ENCODE peak calls at places on chromosome 22, in eight cellular contexts. F, W, G, V, A, C, K and N are unnamed samples.

GRCh38 chr22:24683671-24684070 is 80.7 kb downstream of the GGT1 start:
- DNase-seq in F (no peak), W (no peak), G (no peak), V (peak), A (no peak), C (no peak), K (no peak), N (no peak)

GRCh38 chr22:49132009-49132408 is 695.7 kb downstream of the BRD1 start:
- DNase-seq in F (no peak), W (peak), G (no peak), V (no peak), A (no peak), C (no peak), K (no peak), N (no peak)

GRCh38 chr22:48736593-48737460 is 1090.8 kb downstream of the BRD1 start:
- DNase-seq in F (no peak), W (no peak), G (no peak), V (no peak), A (no peak), C (no peak), K (no peak), N (no peak)

GRCh38 chr22:39743955-39744752 is 149.4 kb downstream of the ENTHD1 start:
- DNase-seq in F (no peak), W (no peak), G (no peak), V (no peak), A (no peak), C (no peak), K (no peak), N (no peak)

GRCh38 chr22:50064453-50064852 is 6.4 kb upstream of the TTLL8 start:
- DNase-seq in F (no peak), W (no peak), G (no peak), V (no peak), A (no peak), C (no peak), K (no peak), N (no peak)

GRCh38 chr22:19085233-19086043 is 36.8 kb downstream of the DGCR2 start:
- DNase-seq in F (no peak), W (no peak), G (no peak), V (peak), A (peak), C (peak), K (no peak), N (peak)

GRCh38 chr22:42800731-42801536 is 56.1 kb downstream of the ARFGAP3 start:
- DNase-seq in F (no peak), W (peak), G (no peak), V (no peak), A (no peak), C (no peak), K (peak), N (no peak)

GRCh38 chr22:16783930-16784354 is 41.3 kb downstream of the XKR3 start:
- DNase-seq in F (no peak), W (no peak), G (no peak), V (no peak), A (no peak), C (peak), K (no peak), N (peak)

GRCh38 chr22:17968126-17968525 is 56.2 kb downstream of the MICAL3 start:
- DNase-seq in F (no peak), W (peak), G (no peak), V (no peak), A (no peak), C (no peak), K (peak), N (no peak)

GRCh38 chr22:40210814-40211213 is 33.1 kb downstream of the TNRC6B start:
- DNase-seq in F (no peak), W (no peak), G (no peak), V (no peak), A (no peak), C (no peak), K (no peak), N (no peak)

GRCh38 chr22:40498454-40499186 is 128.2 kb downstream of the SGSM3 start:
- DNase-seq in F (peak), W (no peak), G (no peak), V (peak), A (peak), C (no peak), K (peak), N (no peak)

GRCh38 chr22:44398791-44399190 is 86.0 kb upstream of the SHISAL1 start:
- DNase-seq in F (no peak), W (no peak), G (no peak), V (no peak), A (no peak), C (no peak), K (no peak), N (no peak)

GRCh38 chr22:36462475-36462790 is 19.0 kb downstream of the TXN2 start:
- DNase-seq in F (no peak), W (no peak), G (no peak), V (no peak), A (no peak), C (no peak), K (no peak), N (no peak)

GRCh38 chr22:30923168-30923900 is 45.2 kb downstream of the MORC2 start:
- DNase-seq in F (no peak), W (no peak), G (no peak), V (no peak), A (no peak), C (no peak), K (no peak), N (no peak)